ENCODE peak calls at places on chromosomes 7 and 10, in six cellular contexts. P is HCT116, Y is K562, S is HepG2, M is H1, V is GM12878. X is an unnamed sample.

GRCh38 chr10:43953672-43954071 is 305.0 kb upstream of the ZNF32 start:
- DNase-seq in V (no peak), S (no peak), M (no peak), P (no peak), Y (no peak), X (no peak)

GRCh38 chr7:157021893-157022680 is 11.6 kb upstream of the MNX1 start:
- DNase-seq in S (no peak), Y (no peak), M (no peak), P (no peak), V (no peak), X (no peak)

GRCh38 chr7:22393825-22394458 is 37.0 kb upstream of the RAPGEF5 start:
- DNase-seq in V (no peak), Y (no peak), P (no peak), S (no peak), M (no peak), X (no peak)

GRCh38 chr7:3861941-3862340 is 560.9 kb downstream of the SDK1 start:
- DNase-seq in M (no peak), Y (no peak), V (peak; percentile 1), P (no peak), S (no peak), X (no peak)

GRCh38 chr7:154574235-154574634 is 428.7 kb downstream of the PAXIP1 start:
- DNase-seq in S (no peak), M (no peak), Y (no peak), P (no peak), V (no peak), X (no peak)

GRCh38 chr7:155973451-155973997 is 161.3 kb upstream of the SHH start:
- DNase-seq in S (no peak), M (no peak), V (no peak), P (no peak), Y (no peak), X (no peak)

GRCh38 chr10:34280599-34281374 is 534.3 kb downstream of the PARD3 start:
- DNase-seq in P (no peak), M (no peak), V (no peak), S (peak; percentile 29), Y (no peak), X (no peak)

GRCh38 chr7:83548250-83548649 is 100.7 kb downstream of the SEMA3E start:
- DNase-seq in Y (no peak), M (no peak), P (no peak), S (no peak), V (no peak), X (no peak)

GRCh38 chr10:30188567-30189253 is 129.3 kb upstream of the JCAD start:
- DNase-seq in M (no peak), V (no peak), P (no peak), Y (no peak), S (no peak), X (no peak)

DNA sequence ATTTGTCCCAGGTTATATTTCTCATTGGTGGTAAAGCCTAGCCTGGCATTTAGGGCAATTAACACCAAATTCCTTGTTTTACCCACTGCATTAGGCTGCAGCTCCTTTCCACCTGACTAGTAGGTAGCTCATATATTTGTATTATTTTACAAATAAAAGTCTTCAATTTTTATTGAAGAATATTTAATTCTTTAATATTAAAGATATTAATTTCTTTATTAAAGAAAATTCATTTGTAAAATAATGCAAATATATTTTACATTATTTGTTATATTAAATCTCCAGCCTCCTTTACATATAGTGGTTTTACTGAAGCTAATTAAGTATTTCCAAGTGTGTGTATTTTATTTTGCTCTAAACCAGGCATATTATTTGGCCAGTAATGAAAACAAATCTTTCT is 361.2 kb downstream of the GPR158 start:
- DNase-seq in M (no peak), S (no peak), V (no peak), P (no peak), Y (no peak), X (no peak)
- TF ChIP-seq ZNF274 in M (no peak), S (no peak), V (no peak), P (no peak), Y (no peak), X (no peak)

DNA sequence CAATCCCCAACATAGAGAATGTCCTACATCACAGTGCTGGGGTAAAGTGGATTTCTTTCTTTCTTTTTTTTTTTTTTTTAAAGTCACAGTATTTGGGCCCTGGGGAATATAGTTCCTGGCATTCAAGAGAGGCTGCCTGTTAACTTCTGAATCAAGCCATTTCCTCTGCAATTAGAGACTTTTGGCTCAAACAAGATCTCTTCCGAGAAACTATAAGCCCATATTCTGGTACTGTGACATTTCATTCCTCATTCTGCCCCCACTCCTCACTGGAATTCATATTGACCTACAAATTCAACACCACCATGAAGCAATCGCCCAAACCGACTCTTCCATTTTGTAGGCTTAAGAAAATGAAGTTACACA is 187.4 kb downstream of the PHTF2 start:
- DNase-seq in P (no peak), M (no peak), V (no peak), S (no peak), Y (no peak), X (no peak)
- H3K9ac ChIP-seq in P (no peak overlapping the region), M (no peak overlapping the region), V (no peak overlapping the region), S (no peak overlapping the region), Y (no peak overlapping the region), X (no peak overlapping the region)

DNA sequence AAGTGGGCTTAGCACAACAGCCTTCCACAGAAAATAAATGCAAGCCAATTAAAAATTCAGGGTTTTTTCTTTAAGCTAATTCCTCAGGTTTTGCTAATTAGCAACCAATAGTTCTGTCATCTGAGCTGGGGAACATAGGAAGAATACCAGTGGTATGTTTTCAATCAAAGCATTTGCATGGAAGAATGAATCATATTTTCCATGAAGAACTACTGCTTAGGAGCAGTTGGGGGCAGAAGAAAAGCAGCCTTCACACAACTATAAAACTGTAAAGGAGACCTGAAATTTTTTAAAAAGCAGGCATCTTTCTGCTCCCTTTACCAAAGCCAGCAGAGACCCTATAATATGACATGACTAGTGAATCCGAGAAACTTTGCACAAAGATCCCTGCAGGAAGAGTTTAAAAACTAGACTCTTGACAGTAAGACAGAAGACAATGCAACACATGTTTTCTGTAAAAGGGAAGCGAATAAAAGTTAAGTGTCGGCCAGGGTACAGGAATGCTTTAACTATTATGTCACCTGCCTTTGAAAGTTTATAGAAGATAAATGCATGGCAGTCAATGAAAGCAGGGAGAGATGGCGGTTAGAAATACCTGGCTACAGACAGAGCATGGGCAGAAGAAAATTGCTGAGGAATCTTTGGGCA is 93.3 kb downstream of the GLI3 start:
- DNase-seq in Y (no peak), V (no peak), P (no peak), S (no peak), M (no peak), X (no peak)
- H3K4me1 ChIP-seq in Y (no peaks in the 10 kb centered on the region), V (no peaks in the 10 kb centered on the region), P (no peaks in the 10 kb centered on the region), S (no peaks in the 10 kb centered on the region), M (no peaks in the 10 kb centered on the region), X (peaks cover 2% of the 10 kb centered on the region)

DNA sequence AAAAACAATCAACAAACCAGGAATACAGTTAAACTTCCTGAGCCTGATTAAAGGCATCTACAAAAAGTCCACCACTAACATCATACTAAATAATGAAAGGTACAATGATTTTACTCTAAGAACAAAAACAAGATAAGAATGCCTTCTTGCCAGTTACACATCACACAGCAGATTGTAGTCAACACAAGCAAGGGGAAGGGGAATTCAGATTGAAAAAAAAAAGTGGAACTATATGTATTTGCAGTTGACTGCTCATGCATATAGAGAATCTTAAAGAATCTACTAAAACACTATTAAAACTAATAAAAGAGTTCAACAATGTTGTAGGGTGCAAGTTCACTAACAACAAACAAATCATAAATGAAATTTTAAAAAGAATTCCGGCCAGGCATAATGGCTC is 28.5 kb downstream of the ZNF33B start:
- DNase-seq in P (no peak), M (no peak), S (no peak), Y (no peak), V (no peak), X (no peak)
- TF ChIP-seq ZNF274 in P (no peak), M (no peak), S (no peak), Y (no peak), V (no peak), X (no peak)